ENCODE peak calls at places on chromosomes 7 and 10, in eight cellular contexts. A, H, Q, W, T, O, C and V are unnamed samples.

GRCh38 chr7:26522633-26523032 is 231.0 kb downstream of the SNX10 start:
- DNase-seq in O (no peak), C (no peak), Q (no peak), A (no peak), T (no peak), W (no peak), H (no peak), V (no peak)

GRCh38 chr7:158541330-158542010 is 46.2 kb downstream of the PTPRN2 start:
- DNase-seq in Q (peak; percentile 81), O (no peak), C (no peak), W (no peak), H (no peak), T (peak; percentile 88), A (no peak), V (no peak)

GRCh38 chr7:154996101-154996500 is 6.8 kb downstream of the PAXIP1 start:
- DNase-seq in T (no peak), C (no peak), W (no peak), O (no peak), H (no peak), A (no peak), Q (no peak), V (no peak)

GRCh38 chr10:103155485-103156085 is 37.5 kb downstream of the NT5C2 start:
- DNase-seq in C (no peak), H (no peak), T (no peak), O (no peak), W (no peak), Q (no peak), A (no peak), V (no peak)

GRCh38 chr10:34491666-34492065 is 323.4 kb downstream of the PARD3 start:
- DNase-seq in T (no peak), Q (no peak), A (no peak), W (no peak), C (no peak), O (no peak), H (no peak), V (no peak)

GRCh38 chr10:116690356-116691078 is 51.8 kb downstream of the HSPA12A start:
- DNase-seq in T (peak; percentile 26), Q (no peak), W (peak; percentile 28), C (peak; percentile 45), A (no peak), O (no peak), H (no peak), V (no peak)

GRCh38 chr10:1737222-1738061 is at the start of gene ADARB2:
- DNase-seq in O (peak; percentile 58), C (no peak), W (no peak), H (no peak), Q (no peak), A (no peak), T (peak; percentile 21), V (no peak)

GRCh38 chr7:50713357-50713965 is 69.2 kb downstream of the GRB10 start:
- DNase-seq in H (no peak), Q (no peak), W (no peak), O (no peak), A (no peak), C (no peak), T (no peak), V (no peak)

GRCh38 chr7:15839415-15840100 is 153.1 kb upstream of the MEOX2 start:
- DNase-seq in T (no peak), Q (no peak), C (peak; percentile 47), W (no peak), A (no peak), H (peak; percentile 45), O (no peak), V (no peak)

GRCh38 chr7:32042900-32043299 is 27.3 kb downstream of the PDE1C start:
- DNase-seq in W (no peak), H (no peak), Q (no peak), C (no peak), O (no peak), A (no peak), T (no peak), V (no peak)

GRCh38 chr7:5495581-5496375 is 72.1 kb upstream of the TNRC18 start:
- DNase-seq in O (peak; percentile 89), C (no peak), W (no peak), T (no peak), A (no peak), Q (peak; percentile 17), H (peak; percentile 25), V (no peak)

GRCh38 chr7:120444650-120445049 is 171.7 kb downstream of the KCND2 start:
- DNase-seq in C (no peak), A (no peak), W (no peak), T (no peak), O (no peak), Q (no peak), H (no peak), V (no peak)

GRCh38 chr7:116683786-116684185 is 11.8 kb downstream of the MET start:
- DNase-seq in W (no peak), H (no peak), T (no peak), A (no peak), Q (peak; percentile 82), C (no peak), O (no peak), V (no peak)

GRCh38 chr10:133261726-133262325 is 14.8 kb downstream of the ADAM8 start:
- DNase-seq in H (peak; percentile 60), T (peak; percentile 89), C (peak; percentile 53), A (no peak), Q (peak; percentile 84), O (peak; percentile 92), W (peak; percentile 38), V (no peak)

DNA sequence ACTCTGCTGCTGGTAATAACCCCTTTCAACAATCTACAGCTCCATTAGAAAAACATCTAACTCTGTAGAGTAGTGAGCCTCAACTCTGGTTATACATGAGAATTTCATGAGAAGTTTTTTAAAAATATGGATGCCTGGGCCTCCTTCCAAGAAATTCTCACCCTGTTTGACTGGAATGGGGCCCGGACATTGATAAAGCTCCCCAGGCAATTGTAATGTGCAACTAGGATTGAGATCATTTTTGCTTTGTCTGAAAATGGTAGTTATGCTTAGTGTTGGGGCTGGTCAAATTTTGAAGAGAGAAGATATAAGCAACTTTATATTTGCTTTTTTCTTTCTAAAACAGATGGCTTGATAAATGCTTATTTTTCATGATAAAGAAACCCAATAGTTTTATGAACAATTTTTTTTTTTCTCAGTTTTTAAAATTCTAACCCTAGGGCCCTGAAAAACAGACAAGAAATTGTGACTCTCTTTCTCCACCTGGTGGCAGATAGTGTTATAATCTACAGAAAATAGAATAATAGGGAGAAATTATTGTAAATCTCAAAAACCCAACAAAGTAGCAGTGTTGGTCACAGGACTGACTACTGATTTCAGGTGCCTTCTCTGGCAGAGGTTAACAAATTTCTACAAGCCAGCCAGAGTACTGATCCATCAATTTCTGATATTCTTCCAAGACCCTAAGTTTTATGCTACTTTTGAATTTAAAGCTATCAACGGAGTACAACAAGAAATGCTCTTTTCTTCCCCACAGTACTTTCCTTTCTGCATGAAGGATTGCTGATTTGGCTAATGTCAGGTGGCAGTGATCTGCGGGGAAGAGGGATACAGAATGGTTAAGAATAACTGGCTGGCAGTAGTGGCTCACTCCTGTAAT is 174.8 kb downstream of the DKK1 start:
- DNase-seq in C (peak; percentile 74), W (peak; percentile 61), O (no peak), A (peak; percentile 21), T (no peak), H (peak; percentile 49), Q (peak; percentile 36), V (no peak)
- TF ChIP-seq CTCF in C (peak; percentile 49), W (peak; percentile 72), O (peak; percentile 58), A (peak; percentile 20), T (no peak), H (peak; percentile 67), Q (peak; percentile 83), V (peak; percentile 93)

DNA sequence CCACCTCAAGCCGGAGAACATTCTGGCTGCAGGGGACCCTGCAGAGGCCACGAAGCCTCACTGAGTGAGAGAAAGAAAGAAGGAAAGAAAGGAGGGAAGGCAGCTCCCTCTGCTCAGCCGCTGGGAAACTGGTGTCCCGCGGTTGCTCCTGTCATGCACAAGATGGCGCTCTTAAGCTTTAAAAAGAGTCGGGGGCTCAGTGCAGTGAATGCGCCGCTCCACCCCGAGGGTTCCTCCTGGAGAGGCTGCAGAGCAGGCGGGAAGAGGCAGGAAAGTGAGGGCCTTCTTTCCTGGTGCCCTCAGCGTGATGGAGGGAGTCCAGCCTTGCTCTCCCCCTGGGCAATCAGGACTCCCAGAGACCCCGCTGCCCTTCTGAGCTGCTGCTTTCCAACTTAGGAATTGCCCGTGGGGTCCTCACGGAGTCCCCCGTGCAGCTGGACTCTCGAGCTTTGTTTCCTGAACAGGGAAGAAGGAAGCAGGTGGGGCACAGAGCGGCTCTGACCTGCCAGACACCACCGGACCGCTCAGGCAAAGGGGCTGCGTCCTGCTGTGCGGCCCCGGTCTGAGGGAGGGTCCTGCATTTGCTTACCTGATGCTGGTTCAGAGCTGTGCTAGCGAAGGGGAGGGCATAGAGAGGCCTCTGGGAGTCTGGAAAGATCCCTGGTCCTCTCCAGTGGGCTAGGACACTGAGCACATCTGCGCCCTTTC is 141.9 kb upstream of the MKI67 start:
- DNase-seq in W (no peak), T (peak; percentile 75), C (peak; percentile 26), A (no peak), O (no peak), H (no peak), Q (peak; percentile 24), V (no peak)
- TF ChIP-seq CTCF in W (peak; percentile 26), T (peak; percentile 85), C (peak; percentile 36), A (no peak), O (no peak), H (peak; percentile 28), Q (peak; percentile 76), V (peak; percentile 81)

DNA sequence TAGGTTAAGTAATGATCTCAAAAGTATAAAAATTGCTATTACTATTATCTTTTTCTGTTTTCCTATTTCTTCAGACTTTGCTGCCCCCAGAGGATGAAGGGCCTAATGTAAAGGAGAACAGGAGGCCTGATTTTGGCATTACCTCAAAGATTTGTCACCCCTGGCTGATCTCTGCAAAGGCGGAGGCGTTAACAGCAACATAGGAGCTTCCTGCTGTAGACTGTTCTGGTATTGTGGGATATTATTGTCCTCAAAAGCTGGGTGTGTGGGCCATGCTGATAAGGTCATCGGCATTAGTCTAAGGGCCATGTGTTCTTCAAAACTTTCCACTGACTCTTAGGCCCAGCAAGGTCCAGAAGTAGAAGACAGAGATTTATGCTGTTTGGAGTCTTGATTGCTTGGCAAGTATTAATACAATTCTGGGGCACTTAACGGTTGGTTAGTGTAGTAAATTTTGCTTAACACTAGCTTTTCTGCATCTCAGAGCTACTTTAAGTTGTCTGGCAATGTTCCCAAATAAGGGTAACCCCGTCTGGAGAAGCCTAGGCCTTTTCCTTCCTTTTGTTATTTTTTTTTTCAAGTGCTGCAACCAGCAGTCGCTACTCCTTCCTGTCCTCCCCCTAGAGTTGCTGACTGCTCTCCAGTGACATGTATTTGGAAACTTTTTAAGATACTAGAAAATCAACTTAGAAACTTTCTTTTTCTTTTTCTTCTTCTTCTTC is 14.0 kb upstream of the ENTPD1 start:
- DNase-seq in C (peak; percentile 92), T (no peak), A (no peak), W (peak; percentile 35), Q (peak; percentile 54), H (no peak), O (no peak), V (no peak)
- TF ChIP-seq CTCF in C (peak; percentile 46), T (no peak), A (no peak), W (peak; percentile 12), Q (peak; percentile 65), H (no peak), O (peak; percentile 14), V (peak; percentile 29)

DNA sequence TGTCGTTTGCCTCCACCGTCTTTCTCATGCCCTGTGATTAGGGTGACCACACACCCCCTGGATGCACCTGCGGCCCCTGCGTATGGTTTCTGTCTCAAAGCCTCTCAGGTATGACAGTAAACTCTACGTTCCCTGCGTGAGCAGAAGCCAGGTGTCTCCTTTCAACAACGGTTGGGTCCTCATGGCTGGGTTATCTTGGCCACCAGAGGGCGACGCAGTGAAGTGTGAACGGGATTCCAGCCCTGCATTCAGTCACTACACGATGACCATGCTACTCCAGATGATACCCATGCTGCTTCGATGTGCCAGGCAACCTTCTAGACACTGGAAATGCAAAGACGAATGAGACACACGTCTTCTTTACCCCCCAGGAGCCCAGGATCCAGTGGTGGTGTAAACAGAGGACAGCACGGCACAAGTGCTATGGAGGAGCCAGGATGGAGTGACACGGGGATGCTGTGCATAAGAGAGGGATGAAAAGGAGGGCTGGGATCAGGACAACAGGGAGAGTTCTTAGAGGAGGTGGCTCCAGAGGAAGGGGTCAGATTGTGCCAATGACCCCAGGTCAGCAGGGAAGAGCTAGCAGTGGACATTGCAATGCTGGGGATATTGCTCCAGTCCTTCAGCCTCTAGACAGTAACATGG is 228.1 kb upstream of the PFKP start:
- DNase-seq in C (peak; percentile 0), W (peak; percentile 6), A (no peak), O (no peak), H (peak; percentile 1), T (peak; percentile 55), Q (peak; percentile 24), V (no peak)
- TF ChIP-seq CTCF in C (peak; percentile 26), W (peak; percentile 33), A (peak; percentile 39), O (peak; percentile 31), H (peak; percentile 45), T (peak; percentile 77), Q (peak; percentile 79), V (peak; percentile 62)